ENCODE peak calls at places on chromosomes 5 and 9, in nine cellular contexts. G is adrenal gland; E is heart right ventricle; Y is body of pancreas; A is left ventricle myocardium inferior; I is cardiac muscle cell; C is testis; X is naive thymus-derived CD4-positive, alpha-beta T cell; O is SJSA1. Z is an unnamed sample. For H3K36me3, the result is how much of the 10 kb centered on the place peaks cover.

GRCh38 chr9:137373611-137373980 is 49.4 kb downstream of the EXD3 start:
- DNase-seq in G (no peak), E (no peak), Y (no peak), A (no peak), I (no peak), C (no peak), X (no peak), O (no peak), Z (no peak)

GRCh38 chr5:124906339-124907097 is 160.1 kb upstream of the ZNF608 start:
- DNase-seq in G (peak), E (peak), Y (peak), A (peak), I (peak), C (peak), X (no peak), O (peak), Z (peak)

GRCh38 chr9:20744046-20744630 is 60.1 kb downstream of the FOCAD start:
- DNase-seq in G (no peak), E (no peak), Y (no peak), A (no peak), I (no peak), C (no peak), X (no peak), O (no peak), Z (no peak)

GRCh38 chr9:77648458-77649108 is 461 bp upstream of the GNA14 start:
- DNase-seq in G (peak), E (peak), Y (peak), A (peak), I (peak), C (peak), X (no peak), O (no peak), Z (no peak)

GRCh38 chr9:129575818-129576217 is 45.1 kb downstream of the C9orf50 start:
- DNase-seq in G (no peak), E (no peak), Y (no peak), A (no peak), I (peak), C (peak), X (no peak), O (no peak), Z (no peak)

GRCh38 chr5:78651468-78651867 is 2.9 kb upstream of the LHFPL2 start:
- DNase-seq in G (no peak), E (no peak), Y (no peak), A (no peak), I (no peak), C (no peak), X (no peak), O (no peak), Z (no peak)

GRCh38 chr9:75238311-75238976 is 150.1 kb downstream of the OSTF1 start:
- DNase-seq in G (peak), E (no peak), Y (peak), A (no peak), I (peak), C (peak), X (peak), O (no peak), Z (peak)

GRCh38 chr9:133463234-133463863 is 3.6 kb downstream of the CACFD1 start:
- DNase-seq in G (no peak), E (no peak), Y (peak), A (no peak), I (no peak), C (no peak), X (no peak), O (no peak), Z (no peak)

GRCh38 chr9:128372188-128372641 is 1.0 kb downstream of the URM1 start:
- DNase-seq in G (peak), E (no peak), Y (no peak), A (no peak), I (no peak), C (no peak), X (no peak), O (no peak), Z (no peak)

GRCh38 chr5:160496784-160497183 is 75.1 kb downstream of the PTTG1 start:
- DNase-seq in G (no peak), E (no peak), Y (no peak), A (no peak), I (no peak), C (no peak), X (no peak), O (no peak), Z (peak)

GRCh38 chr5:133273661-133274596 is 222.1 kb downstream of the HSPA4 start:
- DNase-seq in G (no peak), E (no peak), Y (no peak), A (no peak), I (peak), C (no peak), X (no peak), O (no peak), Z (peak)

GRCh38 chr9:132978451-132979087 is at the start of gene GFI1B:
- DNase-seq in G (no peak), E (no peak), Y (no peak), A (no peak), I (no peak), C (no peak), X (no peak), O (no peak), Z (no peak)

GRCh38 chr5:157150995-157151394 is 8.3 kb upstream of the MED7 start:
- DNase-seq in G (no peak), E (no peak), Y (no peak), A (no peak), I (no peak), C (no peak), X (no peak), O (no peak), Z (no peak)

GRCh38 chr9:93263334-93264229 is 79.6 kb downstream of the WNK2 start:
- DNase-seq in G (peak), E (no peak), Y (no peak), A (no peak), I (no peak), C (peak), X (no peak), O (no peak), Z (no peak)

GRCh38 chr5:115170924-115171510 is 1.3 kb upstream of the TRIM36 start:
- DNase-seq in G (no peak), E (no peak), Y (no peak), A (no peak), I (no peak), C (no peak), X (no peak), O (no peak), Z (no peak)

GRCh38 chr9:114084282-114085073 is 6.4 kb upstream of the AMBP start:
- DNase-seq in G (no peak), E (no peak), Y (no peak), A (no peak), I (no peak), C (no peak), X (no peak), O (no peak), Z (no peak)

GRCh38 chr5:31993182-31993961 is 180.7 kb downstream of the GOLPH3 start:
- DNase-seq in G (no peak), E (no peak), Y (no peak), A (no peak), I (peak), C (no peak), X (no peak), O (peak), Z (peak)

GRCh38 chr9:75101004-75101601 is 12.8 kb downstream of the OSTF1 start:
- DNase-seq in G (no peak), E (no peak), Y (no peak), A (no peak), I (no peak), C (no peak), X (no peak), O (no peak), Z (no peak)

GRCh38 chr5:178529080-178529479 is 61.1 kb downstream of the COL23A1 start:
- DNase-seq in G (no peak), E (no peak), Y (no peak), A (no peak), I (peak), C (peak), X (no peak), O (no peak), Z (peak)

GRCh38 chr9:133125706-133126696 is 5.0 kb upstream of the RALGDS start:
- DNase-seq in G (no peak), E (peak), Y (peak), A (no peak), I (peak), C (no peak), X (no peak), O (no peak), Z (peak)

GRCh38 chr5:138649316-138649720 is 74.1 kb upstream of the HSPA9 start:
- DNase-seq in G (peak), E (no peak), Y (no peak), A (no peak), I (no peak), C (peak), X (no peak), O (no peak), Z (no peak)

GRCh38 chr5:15391648-15392392 is 108.2 kb upstream of the FBXL7 start:
- DNase-seq in G (no peak), E (no peak), Y (no peak), A (no peak), I (peak), C (no peak), X (no peak), O (no peak), Z (no peak)

GRCh38 chr9:115591584-115591984 is 473.6 kb upstream of the TNC start:
- DNase-seq in G (peak), E (no peak), Y (peak), A (peak), I (peak), C (peak), X (no peak), O (peak), Z (peak)

GRCh38 chr9:93065321-93065720 is 6.8 kb downstream of the SUSD3 start:
- DNase-seq in G (no peak), E (no peak), Y (no peak), A (no peak), I (no peak), C (no peak), X (no peak), O (no peak), Z (no peak)

GRCh38 chr5:66143473-66144073 is 527 bp upstream of the SREK1 start:
- DNase-seq in G (peak), E (no peak), Y (peak), A (no peak), I (no peak), C (no peak), X (no peak), O (no peak), Z (no peak)

GRCh38 chr9:90188656-90189055 is 454.0 kb downstream of the DIRAS2 start:
- DNase-seq in G (no peak), E (no peak), Y (no peak), A (no peak), I (no peak), C (no peak), X (peak), O (no peak), Z (no peak)

GRCh38 chr9:76216161-76216649 is 178.0 kb downstream of the RFK start:
- DNase-seq in G (no peak), E (no peak), Y (no peak), A (no peak), I (peak), C (no peak), X (no peak), O (peak), Z (peak)

GRCh38 chr9:27540537-27540936 is 10.9 kb upstream of the MOB3B start:
- DNase-seq in G (no peak), E (no peak), Y (no peak), A (no peak), I (peak), C (no peak), X (no peak), O (no peak), Z (no peak)

GRCh38 chr5:93503598-93504067 is 77.4 kb downstream of the NR2F1-AS1 start:
- DNase-seq in G (no peak), E (no peak), Y (no peak), A (no peak), I (peak), C (no peak), X (no peak), O (peak), Z (peak)

GRCh38 chr9:69809304-69809863 is 11.2 kb upstream of the CFAP95 start:
- DNase-seq in G (no peak), E (no peak), Y (no peak), A (no peak), I (peak), C (peak), X (peak), O (peak), Z (no peak)

DNA sequence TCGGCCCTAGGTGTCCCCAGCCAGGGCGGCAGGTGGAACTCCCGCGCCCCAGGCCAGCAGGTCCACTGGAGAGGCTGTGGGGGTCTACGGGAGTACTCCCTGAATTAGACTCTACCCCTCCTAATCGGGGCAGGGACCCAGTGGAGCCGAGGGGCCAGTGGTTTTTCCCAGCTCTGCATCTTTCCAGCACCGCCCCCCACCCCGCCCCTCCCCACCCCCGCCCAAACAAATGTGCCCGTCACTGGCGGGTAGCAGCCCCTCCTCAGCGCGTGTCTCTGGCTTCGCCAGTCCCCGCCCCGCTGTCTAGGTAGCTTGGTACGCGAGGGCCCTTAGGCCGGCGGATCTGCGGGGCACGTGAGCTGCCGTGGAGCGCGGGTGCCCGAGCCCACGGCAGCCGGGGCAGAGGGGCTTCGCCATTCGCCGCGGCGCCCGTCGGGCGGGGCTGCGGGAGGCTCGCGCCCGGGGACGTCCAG is 7.0 kb downstream of the UNC5A start:
- DNase-seq in G (no peak), E (no peak), Y (no peak), A (no peak), I (no peak), C (no peak), X (no peak), O (no peak), Z (no peak)
- H3K4me3 ChIP-seq in G (no peak), E (peak), Y (no peak), A (peak), I (peak), C (peak), X (no peak), O (peak), Z (no peak)

GRCh38 chr5:88787856-88788255 is 95.1 kb downstream of the MEF2C start:
- DNase-seq in G (no peak), E (no peak), Y (no peak), A (no peak), I (no peak), C (no peak), X (no peak), O (no peak), Z (peak)
- H3K36me3 ChIP-seq in G (under half), E (under half), Y (under half), A (under half), I (under half), C (under half), X (under half), O (under half), Z (under half)

GRCh38 chr9:135644631-135645218 is 5.4 kb upstream of the GLT6D1 start:
- DNase-seq in G (no peak), E (no peak), Y (no peak), A (no peak), I (no peak), C (no peak), X (no peak), O (no peak), Z (no peak)

GRCh38 chr9:135641745-135642144 is 2.4 kb upstream of the GLT6D1 start:
- DNase-seq in G (no peak), E (no peak), Y (no peak), A (no peak), I (peak), C (no peak), X (no peak), O (peak), Z (peak)

GRCh38 chr9:135639196-135639595 is at the start of gene GLT6D1:
- DNase-seq in G (no peak), E (no peak), Y (no peak), A (no peak), I (no peak), C (no peak), X (no peak), O (no peak), Z (no peak)

DNA sequence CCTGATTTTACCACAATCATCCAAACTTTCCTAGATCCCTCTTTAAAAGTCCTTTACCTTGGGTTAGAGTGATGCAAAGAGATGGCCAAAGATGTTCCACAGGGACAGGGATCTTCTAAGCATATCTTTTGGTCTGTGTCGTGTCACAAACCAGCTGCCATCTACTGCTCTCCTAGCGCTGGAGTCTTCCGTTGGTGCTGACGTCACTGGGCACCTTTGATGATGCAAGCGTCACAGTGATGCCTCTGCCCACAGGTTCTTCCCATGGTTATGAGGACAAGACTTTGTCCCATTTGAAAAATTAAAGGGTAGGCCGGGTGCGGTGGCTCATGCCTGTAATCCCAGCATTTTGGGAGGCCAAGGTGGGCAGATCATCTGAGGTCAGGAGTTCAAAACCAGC is 1.7 kb upstream of the GLT6D1 start:
- DNase-seq in G (no peak), E (no peak), Y (no peak), A (no peak), I (no peak), C (no peak), X (no peak), O (no peak), Z (no peak)
- H3K4me3 ChIP-seq in G (no peak), E (no peak), Y (no peak), A (no peak), I (no peak), C (no peak), X (no peak), O (no peak), Z (no peak)

DNA sequence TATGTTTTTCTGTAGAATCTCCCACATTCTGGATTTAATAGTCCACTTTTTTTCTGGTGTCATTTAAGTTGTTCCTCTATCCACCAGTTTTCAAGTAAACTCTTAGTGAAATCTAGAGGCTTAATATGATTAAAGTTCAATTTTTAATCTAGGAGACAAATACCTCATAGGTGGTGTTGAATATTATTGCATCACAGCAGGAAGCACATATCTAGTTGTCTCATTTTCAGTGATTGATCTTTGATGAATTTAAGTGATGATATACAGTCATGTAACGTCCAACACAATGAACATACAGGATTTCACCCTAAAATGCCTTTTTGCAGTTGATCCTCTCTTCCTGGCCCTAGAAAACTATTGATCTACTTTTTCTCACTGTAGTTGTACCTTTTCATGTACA is 152.3 kb downstream of the NIPBL start:
- DNase-seq in G (no peak), E (no peak), Y (no peak), A (no peak), I (no peak), C (no peak), X (no peak), O (no peak), Z (no peak)
- H3K36me3 ChIP-seq in G (under half), E (under half), Y (under half), A (half or more), I (half or more), C (under half), X (under half), O (under half), Z (under half)

DNA sequence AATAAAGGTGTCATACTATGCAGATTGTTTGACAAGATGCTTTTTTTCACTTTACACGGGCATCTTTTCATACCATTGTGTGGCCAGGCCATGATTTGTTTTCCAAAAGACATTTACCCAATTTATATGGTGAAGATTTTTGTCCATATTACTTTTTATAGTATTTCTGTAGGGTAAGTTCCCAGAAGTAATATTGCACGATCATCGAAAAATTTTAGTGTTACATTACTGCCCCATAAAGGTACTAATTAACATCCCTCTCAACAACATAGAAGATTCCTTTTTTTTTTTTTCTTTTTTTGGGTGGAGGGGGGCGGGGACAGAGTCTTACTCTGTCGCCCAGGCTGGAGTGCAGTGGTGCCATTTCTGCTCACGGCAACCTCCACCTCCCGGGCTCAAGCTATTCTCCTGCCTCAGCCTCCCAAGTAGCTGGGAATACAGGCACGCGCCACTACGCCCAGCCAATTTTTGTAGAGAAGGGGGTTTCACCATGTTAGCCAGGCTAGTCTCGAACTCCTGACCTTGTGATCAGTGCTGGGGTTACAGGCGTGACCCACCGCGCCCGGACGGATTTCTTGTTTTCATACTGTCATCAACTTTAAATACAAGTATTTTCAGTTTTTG is 1.2 kb upstream of the ROPN1L start:
- DNase-seq in G (no peak), E (no peak), Y (no peak), A (no peak), I (no peak), C (no peak), X (no peak), O (no peak), Z (no peak)
- H3K4me3 ChIP-seq in G (no peak), E (no peak), Y (no peak), A (peak), I (no peak), C (no peak), X (peak), O (no peak), Z (no peak)

DNA sequence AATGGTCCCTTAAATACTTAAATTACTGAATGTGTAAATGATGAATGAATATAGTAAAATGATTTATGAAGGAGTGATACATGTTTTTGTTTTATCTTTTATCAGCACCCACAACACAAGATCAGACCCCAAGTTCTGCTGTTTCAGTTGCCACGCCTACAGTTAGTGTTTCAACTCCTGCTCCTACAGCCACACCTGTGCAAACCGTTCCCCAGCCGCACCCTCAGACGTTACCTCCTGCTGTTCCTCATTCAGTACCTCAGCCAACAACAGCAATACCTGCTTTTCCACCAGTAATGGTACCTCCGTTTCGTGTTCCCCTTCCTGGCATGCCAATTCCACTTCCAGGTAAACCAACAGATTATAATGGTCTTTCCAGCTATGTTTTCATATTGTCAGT is 16.3 kb downstream of the TCERG1 start:
- DNase-seq in G (no peak), E (no peak), Y (no peak), A (no peak), I (no peak), C (no peak), X (no peak), O (no peak), Z (no peak)
- H3K36me3 ChIP-seq in G (under half), E (under half), Y (under half), A (half or more), I (half or more), C (under half), X (half or more), O (half or more), Z (under half)

DNA sequence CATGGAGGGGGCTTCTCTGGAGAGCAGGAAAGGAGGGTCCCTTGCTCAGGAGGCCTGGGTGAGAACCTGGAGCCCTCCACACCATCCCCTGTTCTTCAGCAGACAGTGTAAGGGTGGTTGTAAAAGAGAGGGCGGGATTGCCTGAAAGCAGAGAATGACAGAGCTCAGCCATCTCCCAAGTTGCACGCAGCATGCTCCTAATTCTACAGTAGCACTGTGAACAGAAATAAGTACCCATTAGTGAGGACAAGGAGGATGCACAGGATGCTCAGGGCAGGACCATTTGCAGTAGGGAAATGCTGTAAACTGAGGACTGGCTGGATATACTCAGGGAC is 8.4 kb downstream of the CCDC69 start:
- DNase-seq in G (no peak), E (no peak), Y (no peak), A (no peak), I (no peak), C (no peak), X (no peak), O (no peak), Z (no peak)
- H3K4me3 ChIP-seq in G (no peak), E (no peak), Y (no peak), A (no peak), I (no peak), C (no peak), X (peak), O (no peak), Z (no peak)